ENCODE peak calls at places on chromosomes 6 and 20, in ten cellular contexts. One of them, this sample, is unnamed.

GRCh38 chr6:169907419-169908115 is 156.1 kb downstream of the ERMARD start:
- DNase-seq in spleen: no peak
- DNase-seq in endodermal cell: no peak
- DNase-seq in lung: no peak
- DNase-seq in mammary epithelial cell: no peak
- DNase-seq in K562: no peak
- DNase-seq in CD8-positive, alpha-beta T cell: no peak
- DNase-seq in H9: no peak
- DNase-seq in fibroblast of lung: no peak
- DNase-seq in cardiac muscle cell: no peak
- DNase-seq in this sample: no peak

GRCh38 chr6:98433325-98433724 is 401.0 kb upstream of the POU3F2 start:
- DNase-seq in spleen: no peak
- DNase-seq in K562: no peak
- DNase-seq in CD8-positive, alpha-beta T cell: no peak
- DNase-seq in cardiac muscle cell: no peak
- DNase-seq in H9: no peak
- DNase-seq in mammary epithelial cell: no peak
- DNase-seq in endodermal cell: no peak
- DNase-seq in fibroblast of lung: no peak
- DNase-seq in lung: no peak
- DNase-seq in this sample: no peak

GRCh38 chr6:1592852-1593251 is 16.9 kb upstream of the FOXC1 start:
- DNase-seq in fibroblast of lung: no peak
- DNase-seq in K562: no peak
- DNase-seq in mammary epithelial cell: no peak
- DNase-seq in lung: no peak
- DNase-seq in cardiac muscle cell: no peak
- DNase-seq in spleen: no peak
- DNase-seq in endodermal cell: peak
- DNase-seq in H9: no peak
- DNase-seq in CD8-positive, alpha-beta T cell: no peak
- DNase-seq in this sample: no peak

GRCh38 chr6:54533567-54533966 is 225.3 kb downstream of the TINAG start:
- DNase-seq in mammary epithelial cell: no peak
- DNase-seq in K562: no peak
- DNase-seq in H9: no peak
- DNase-seq in spleen: no peak
- DNase-seq in lung: no peak
- DNase-seq in cardiac muscle cell: no peak
- DNase-seq in fibroblast of lung: no peak
- DNase-seq in endodermal cell: peak
- DNase-seq in CD8-positive, alpha-beta T cell: no peak
- DNase-seq in this sample: no peak

GRCh38 chr6:20717743-20718142 is 183.5 kb downstream of the CDKAL1 start:
- DNase-seq in K562: no peak
- DNase-seq in spleen: no peak
- DNase-seq in endodermal cell: no peak
- DNase-seq in fibroblast of lung: no peak
- DNase-seq in lung: no peak
- DNase-seq in CD8-positive, alpha-beta T cell: no peak
- DNase-seq in cardiac muscle cell: peak
- DNase-seq in mammary epithelial cell: no peak
- DNase-seq in H9: no peak
- DNase-seq in this sample: no peak

GRCh38 chr6:89970072-89970471 is 75.8 kb downstream of the GJA10 start:
- DNase-seq in mammary epithelial cell: no peak
- DNase-seq in spleen: no peak
- DNase-seq in cardiac muscle cell: no peak
- DNase-seq in K562: no peak
- DNase-seq in lung: no peak
- DNase-seq in fibroblast of lung: no peak
- DNase-seq in endodermal cell: no peak
- DNase-seq in CD8-positive, alpha-beta T cell: no peak
- DNase-seq in H9: no peak
- DNase-seq in this sample: no peak

GRCh38 chr6:111949546-111949945 is 76.3 kb upstream of the FYN start:
- DNase-seq in cardiac muscle cell: no peak
- DNase-seq in mammary epithelial cell: no peak
- DNase-seq in H9: peak
- DNase-seq in lung: no peak
- DNase-seq in K562: no peak
- DNase-seq in CD8-positive, alpha-beta T cell: no peak
- DNase-seq in spleen: no peak
- DNase-seq in fibroblast of lung: no peak
- DNase-seq in endodermal cell: peak
- DNase-seq in this sample: no peak

GRCh38 chr20:49990310-49990720 is 7.5 kb downstream of the SNAI1 start:
- DNase-seq in fibroblast of lung: peak
- DNase-seq in mammary epithelial cell: no peak
- DNase-seq in CD8-positive, alpha-beta T cell: no peak
- DNase-seq in endodermal cell: peak
- DNase-seq in lung: no peak
- DNase-seq in H9: no peak
- DNase-seq in K562: no peak
- DNase-seq in spleen: no peak
- DNase-seq in cardiac muscle cell: no peak
- DNase-seq in this sample: no peak

GRCh38 chr6:29696147-29697129 is 15.5 kb upstream of the ZFP57 start:
- DNase-seq in endodermal cell: peak
- DNase-seq in H9: peak
- DNase-seq in spleen: no peak
- DNase-seq in cardiac muscle cell: peak
- DNase-seq in mammary epithelial cell: peak
- DNase-seq in lung: no peak
- DNase-seq in CD8-positive, alpha-beta T cell: no peak
- DNase-seq in fibroblast of lung: no peak
- DNase-seq in K562: no peak
- DNase-seq in this sample: no peak

GRCh38 chr20:931401-931800 is 15.3 kb upstream of the ANGPT4 start:
- DNase-seq in fibroblast of lung: no peak
- DNase-seq in CD8-positive, alpha-beta T cell: no peak
- DNase-seq in H9: no peak
- DNase-seq in endodermal cell: no peak
- DNase-seq in lung: no peak
- DNase-seq in spleen: no peak
- DNase-seq in cardiac muscle cell: peak
- DNase-seq in mammary epithelial cell: no peak
- DNase-seq in K562: no peak
- DNase-seq in this sample: no peak

GRCh38 chr6:30329331-30329730 is 2.6 kb downstream of the TRIM39 start:
- DNase-seq in CD8-positive, alpha-beta T cell: no peak
- DNase-seq in fibroblast of lung: no peak
- DNase-seq in spleen: peak
- DNase-seq in cardiac muscle cell: no peak
- DNase-seq in mammary epithelial cell: no peak
- DNase-seq in lung: peak
- DNase-seq in K562: no peak
- DNase-seq in H9: no peak
- DNase-seq in endodermal cell: no peak
- DNase-seq in this sample: no peak

GRCh38 chr6:106253731-106254130 is 71.8 kb downstream of the ATG5 start:
- DNase-seq in mammary epithelial cell: no peak
- DNase-seq in CD8-positive, alpha-beta T cell: no peak
- DNase-seq in lung: no peak
- DNase-seq in K562: no peak
- DNase-seq in cardiac muscle cell: no peak
- DNase-seq in H9: no peak
- DNase-seq in fibroblast of lung: no peak
- DNase-seq in endodermal cell: no peak
- DNase-seq in spleen: no peak
- DNase-seq in this sample: no peak

GRCh38 chr6:97674802-97675201 is 391.8 kb upstream of the MMS22L start:
- DNase-seq in CD8-positive, alpha-beta T cell: no peak
- DNase-seq in fibroblast of lung: peak
- DNase-seq in endodermal cell: no peak
- DNase-seq in cardiac muscle cell: no peak
- DNase-seq in mammary epithelial cell: peak
- DNase-seq in spleen: no peak
- DNase-seq in K562: no peak
- DNase-seq in lung: no peak
- DNase-seq in H9: no peak
- DNase-seq in this sample: no peak

DNA sequence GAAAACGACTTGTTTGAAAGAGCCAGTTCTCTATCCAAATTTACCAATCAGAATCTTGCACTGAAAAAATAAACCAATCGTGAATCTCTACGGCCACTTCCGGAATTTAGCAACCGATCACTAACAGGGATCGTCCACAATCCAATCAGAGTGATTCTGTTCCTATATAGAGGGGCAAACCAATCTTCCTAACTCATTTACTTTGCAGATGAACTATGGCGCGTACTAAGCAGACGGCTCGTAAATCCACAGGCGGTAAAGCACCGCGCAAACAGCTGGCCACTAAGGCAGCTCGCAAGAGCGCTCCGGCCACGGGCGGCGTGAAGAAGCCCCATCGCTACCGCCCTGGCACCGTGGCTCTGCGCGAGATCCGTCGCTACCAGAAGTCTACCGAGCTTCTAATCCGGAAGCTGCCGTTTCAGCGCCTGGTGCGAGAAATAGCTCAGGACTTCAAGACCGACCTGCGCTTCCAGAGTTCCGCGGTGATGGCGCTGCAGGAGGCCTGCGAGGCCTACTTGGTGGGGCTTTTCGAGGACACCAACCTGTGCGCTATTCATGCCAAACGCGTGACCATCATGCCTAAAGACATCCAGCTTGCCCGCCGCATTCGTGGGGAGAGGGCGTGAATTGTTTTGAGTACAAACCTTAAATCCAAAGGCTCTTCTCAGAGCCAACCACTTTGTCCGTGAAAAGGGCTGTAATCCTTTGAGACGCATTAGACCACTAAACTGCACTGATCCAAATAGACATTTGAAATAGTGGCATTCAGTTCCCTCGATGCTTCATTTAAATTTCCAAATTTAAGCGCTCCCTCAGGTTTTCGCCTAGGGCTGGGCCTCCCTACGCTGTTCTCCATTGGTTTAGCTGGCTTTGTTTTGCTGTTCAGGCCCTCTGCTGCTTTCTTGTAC is 138.0 kb downstream of the HFE start:
- DNase-seq in spleen: peak
- DNase-seq in mammary epithelial cell: peak
- DNase-seq in cardiac muscle cell: peak
- DNase-seq in fibroblast of lung: peak
- DNase-seq in lung: no peak
- DNase-seq in CD8-positive, alpha-beta T cell: no peak
- DNase-seq in H9: peak
- DNase-seq in K562: no peak
- DNase-seq in endodermal cell: peak
- DNase-seq in this sample: no peak
- TF ChIP-seq CTCF in spleen: no peak
- TF ChIP-seq CTCF in mammary epithelial cell: no peak
- TF ChIP-seq CTCF in cardiac muscle cell: peak
- TF ChIP-seq CTCF in fibroblast of lung: no peak
- TF ChIP-seq CTCF in lung: no peak
- TF ChIP-seq CTCF in CD8-positive, alpha-beta T cell: no peak
- TF ChIP-seq CTCF in H9: peak
- TF ChIP-seq CTCF in K562: no peak
- TF ChIP-seq CTCF in endodermal cell: peak
- TF ChIP-seq CTCF in this sample: no peak

GRCh38 chr6:11971154-11971553 is 41.0 kb upstream of the HIVEP1 start:
- DNase-seq in cardiac muscle cell: no peak
- DNase-seq in fibroblast of lung: peak
- DNase-seq in spleen: no peak
- DNase-seq in lung: no peak
- DNase-seq in endodermal cell: no peak
- DNase-seq in CD8-positive, alpha-beta T cell: no peak
- DNase-seq in mammary epithelial cell: peak
- DNase-seq in K562: no peak
- DNase-seq in H9: no peak
- DNase-seq in this sample: no peak
- H3K27ac ChIP-seq in cardiac muscle cell: no peak
- H3K27ac ChIP-seq in fibroblast of lung: peak
- H3K27ac ChIP-seq in spleen: no peak
- H3K27ac ChIP-seq in lung: no peak
- H3K27ac ChIP-seq in endodermal cell: no peak
- H3K27ac ChIP-seq in CD8-positive, alpha-beta T cell: no peak
- H3K27ac ChIP-seq in mammary epithelial cell: no peak
- H3K27ac ChIP-seq in K562: no peak
- H3K27ac ChIP-seq in H9: no peak
- H3K27ac ChIP-seq in this sample: no peak

GRCh38 chr6:16876201-16876600 is 114.9 kb upstream of the ATXN1 start:
- DNase-seq in lung: no peak
- DNase-seq in H9: no peak
- DNase-seq in CD8-positive, alpha-beta T cell: no peak
- DNase-seq in mammary epithelial cell: peak
- DNase-seq in K562: no peak
- DNase-seq in fibroblast of lung: no peak
- DNase-seq in cardiac muscle cell: no peak
- DNase-seq in endodermal cell: no peak
- DNase-seq in spleen: no peak
- DNase-seq in this sample: no peak

GRCh38 chr6:16868968-16869367 is 107.7 kb upstream of the ATXN1 start:
- DNase-seq in H9: no peak
- DNase-seq in K562: no peak
- DNase-seq in endodermal cell: no peak
- DNase-seq in mammary epithelial cell: no peak
- DNase-seq in CD8-positive, alpha-beta T cell: no peak
- DNase-seq in lung: no peak
- DNase-seq in cardiac muscle cell: no peak
- DNase-seq in spleen: no peak
- DNase-seq in fibroblast of lung: no peak
- DNase-seq in this sample: no peak

GRCh38 chr6:16873698-16874097 is 112.4 kb upstream of the ATXN1 start:
- DNase-seq in spleen: no peak
- DNase-seq in K562: no peak
- DNase-seq in endodermal cell: no peak
- DNase-seq in H9: no peak
- DNase-seq in lung: no peak
- DNase-seq in fibroblast of lung: no peak
- DNase-seq in mammary epithelial cell: no peak
- DNase-seq in cardiac muscle cell: no peak
- DNase-seq in CD8-positive, alpha-beta T cell: no peak
- DNase-seq in this sample: no peak

GRCh38 chr6:16871047-16871446 is 109.8 kb upstream of the ATXN1 start:
- DNase-seq in H9: no peak
- DNase-seq in mammary epithelial cell: no peak
- DNase-seq in endodermal cell: no peak
- DNase-seq in cardiac muscle cell: no peak
- DNase-seq in lung: no peak
- DNase-seq in K562: no peak
- DNase-seq in spleen: no peak
- DNase-seq in CD8-positive, alpha-beta T cell: no peak
- DNase-seq in fibroblast of lung: no peak
- DNase-seq in this sample: no peak

GRCh38 chr6:16872543-16873230 is 111.4 kb upstream of the ATXN1 start:
- DNase-seq in H9: no peak
- DNase-seq in cardiac muscle cell: no peak
- DNase-seq in spleen: no peak
- DNase-seq in K562: no peak
- DNase-seq in fibroblast of lung: no peak
- DNase-seq in mammary epithelial cell: no peak
- DNase-seq in CD8-positive, alpha-beta T cell: no peak
- DNase-seq in lung: no peak
- DNase-seq in endodermal cell: no peak
- DNase-seq in this sample: no peak
- TF ChIP-seq CTCF in H9: peak
- TF ChIP-seq CTCF in cardiac muscle cell: peak
- TF ChIP-seq CTCF in spleen: no peak
- TF ChIP-seq CTCF in K562: peak
- TF ChIP-seq CTCF in fibroblast of lung: no peak
- TF ChIP-seq CTCF in mammary epithelial cell: peak
- TF ChIP-seq CTCF in CD8-positive, alpha-beta T cell: no peak
- TF ChIP-seq CTCF in lung: no peak
- TF ChIP-seq CTCF in endodermal cell: peak
- TF ChIP-seq CTCF in this sample: no peak

GRCh38 chr6:152248987-152249386 is 388.2 kb downstream of the SYNE1 start:
- DNase-seq in spleen: no peak
- DNase-seq in fibroblast of lung: no peak
- DNase-seq in cardiac muscle cell: no peak
- DNase-seq in H9: no peak
- DNase-seq in lung: no peak
- DNase-seq in CD8-positive, alpha-beta T cell: no peak
- DNase-seq in endodermal cell: no peak
- DNase-seq in mammary epithelial cell: no peak
- DNase-seq in K562: no peak
- DNase-seq in this sample: no peak
- H3K27ac ChIP-seq in spleen: no peak
- H3K27ac ChIP-seq in fibroblast of lung: no peak
- H3K27ac ChIP-seq in cardiac muscle cell: no peak
- H3K27ac ChIP-seq in H9: no peak
- H3K27ac ChIP-seq in lung: no peak
- H3K27ac ChIP-seq in CD8-positive, alpha-beta T cell: no peak
- H3K27ac ChIP-seq in endodermal cell: no peak
- H3K27ac ChIP-seq in mammary epithelial cell: no peak
- H3K27ac ChIP-seq in K562: no peak
- H3K27ac ChIP-seq in this sample: peak